ENCODE peak calls at places on chromosomes 2 and 18, in ten cellular contexts. S, A, U, D, R, P, T, F, H and I are unnamed samples.

GRCh38 chr2:167689444-167689843 is 558.0 kb downstream of the STK39 start:
- DNase-seq in U (no peak), P (no peak), A (no peak), R (no peak), S (no peak), F (no peak), T (no peak), D (no peak), H (no peak), I (no peak)

GRCh38 chr2:9703701-9704221 is 73.0 kb upstream of the YWHAQ start:
- DNase-seq in R (no peak), U (peak; percentile 29), F (peak; percentile 62), D (peak; percentile 30), S (no peak), A (peak; percentile 97), P (no peak), T (no peak), H (no peak), I (no peak)

GRCh38 chr2:50746526-50746925 is 285.4 kb downstream of the NRXN1 start:
- DNase-seq in R (no peak), T (no peak), D (no peak), A (no peak), H (peak; percentile 9), P (peak; percentile 2), S (no peak), F (peak; percentile 42), U (no peak), I (no peak)

GRCh38 chr18:62720048-62720447 is 4.7 kb downstream of the PHLPP1 start:
- DNase-seq in R (no peak), D (no peak), U (no peak), A (no peak), S (no peak), T (no peak), P (no peak), H (no peak), F (no peak), I (no peak)

GRCh38 chr18:53567935-53568574 is 656.4 kb downstream of the MBD2 start:
- DNase-seq in U (peak; percentile 1), T (no peak), R (no peak), P (no peak), A (no peak), H (no peak), S (no peak), F (peak; percentile 6), D (no peak), I (peak; percentile 5)

GRCh38 chr2:38092196-38092902 is 16.4 kb upstream of the CYP1B1 start:
- DNase-seq in U (no peak), R (no peak), H (no peak), P (no peak), D (no peak), F (peak; percentile 68), T (no peak), A (peak; percentile 88), S (no peak), I (no peak)

GRCh38 chr2:1286929-1287328 is 126.3 kb upstream of the TPO start:
- DNase-seq in F (no peak), H (no peak), D (no peak), A (no peak), T (no peak), P (no peak), R (no peak), U (no peak), S (no peak), I (no peak)

GRCh38 chr18:9495465-9495864 is 20.2 kb downstream of the RALBP1 start:
- DNase-seq in R (no peak), A (no peak), T (no peak), U (no peak), D (no peak), S (no peak), F (no peak), H (no peak), P (no peak), I (no peak)

GRCh38 chr2:137987011-137987410 is 22.7 kb downstream of the HNMT start:
- DNase-seq in R (no peak), P (no peak), F (no peak), U (no peak), A (no peak), S (no peak), H (no peak), T (no peak), D (no peak), I (no peak)

GRCh38 chr18:10518595-10519273 is 7.1 kb upstream of the NAPG start:
- DNase-seq in P (no peak), D (peak; percentile 35), T (peak; percentile 78), A (no peak), U (no peak), S (no peak), F (no peak), H (peak; percentile 43), R (no peak), I (no peak)

GRCh38 chr18:58213445-58213844 is 169.4 kb downstream of the NEDD4L start:
- DNase-seq in D (no peak), T (no peak), F (peak; percentile 96), R (no peak), A (peak; percentile 81), S (no peak), H (no peak), P (no peak), U (peak; percentile 73), I (no peak)

GRCh38 chr18:76459687-76460350 is 35.2 kb downstream of the ZNF516 start:
- DNase-seq in A (peak; percentile 78), D (peak; percentile 61), R (no peak), H (peak; percentile 78), S (no peak), T (no peak), U (peak; percentile 98), F (peak; percentile 100), P (peak; percentile 69), I (no peak)

GRCh38 chr2:133967326-133967725 is 286.5 kb upstream of the MGAT5 start:
- DNase-seq in R (no peak), U (no peak), F (no peak), T (no peak), H (no peak), A (no peak), D (no peak), S (no peak), P (no peak), I (no peak)

GRCh38 chr2:15069149-15069548 is 436.6 kb downstream of the LRATD1 start:
- DNase-seq in F (peak; percentile 79), A (no peak), P (no peak), U (no peak), T (no peak), D (no peak), H (no peak), S (no peak), R (no peak), I (no peak)

GRCh38 chr2:96951125-96951654 is 35.2 kb downstream of the FAM178B start:
- DNase-seq in S (no peak), P (peak; percentile 70), R (peak; percentile 68), U (no peak), A (peak; percentile 57), D (peak; percentile 78), T (peak; percentile 84), H (peak; percentile 84), F (peak; percentile 21), I (peak; percentile 53)

GRCh38 chr18:75160315-75160714 is 48.6 kb downstream of the PTGR3 start:
- DNase-seq in A (no peak), R (no peak), S (no peak), H (no peak), U (no peak), F (no peak), T (no peak), D (no peak), P (no peak), I (no peak)
- H3K4me3 ChIP-seq in A (no peak overlapping the region), R (no peak overlapping the region), S (no peak overlapping the region), H (no peak overlapping the region), U (no peak overlapping the region), F (no peak overlapping the region), T (no peak overlapping the region), D (peak overlapping the region; percentile 12), P (no peak overlapping the region), I (no peak overlapping the region)

GRCh38 chr18:59268722-59269562 is 4.3 kb downstream of the RAX start:
- DNase-seq in S (no peak), D (no peak), F (no peak), P (peak; percentile 23), R (no peak), H (peak; percentile 23), T (no peak), A (no peak), U (no peak), I (peak; percentile 60)

GRCh38 chr18:59266459-59266858 is 6.8 kb downstream of the RAX start:
- DNase-seq in D (no peak), P (no peak), A (no peak), T (no peak), U (no peak), S (no peak), H (no peak), R (no peak), F (no peak), I (no peak)

GRCh38 chr18:59266876-59267510 is 6.3 kb downstream of the RAX start:
- DNase-seq in R (no peak), U (no peak), S (no peak), D (no peak), H (no peak), F (no peak), P (no peak), A (no peak), T (no peak), I (no peak)

GRCh38 chr18:59268127-59268721 is 5.0 kb downstream of the RAX start:
- DNase-seq in U (no peak), P (no peak), R (no peak), T (no peak), S (no peak), H (no peak), A (no peak), D (no peak), F (no peak), I (no peak)

GRCh38 chr18:59267511-59268126 is 5.6 kb downstream of the RAX start:
- DNase-seq in D (no peak), S (no peak), T (no peak), R (no peak), P (no peak), F (no peak), A (no peak), U (no peak), H (no peak), I (no peak)
- TF ChIP-seq CTCF in D (no peak), S (no peak), T (no peak), R (no peak), P (no peak), F (no peak), A (no peak), U (no peak), H (no peak), I (no peak)

GRCh38 chr18:70827632-70828031 is 538.8 kb downstream of the SOCS6 start:
- DNase-seq in D (no peak), A (no peak), R (no peak), F (no peak), P (no peak), T (no peak), U (no peak), S (no peak), H (no peak), I (no peak)
- H3K27me3 ChIP-seq in D (no peaks in the 10 kb centered on the region), A (no peaks in the 10 kb centered on the region), R (no peaks in the 10 kb centered on the region), F (no peaks in the 10 kb centered on the region), P (no peaks in the 10 kb centered on the region), T (no peaks in the 10 kb centered on the region), U (no peaks in the 10 kb centered on the region), S (no peaks in the 10 kb centered on the region), H (no peaks in the 10 kb centered on the region), I (no peaks in the 10 kb centered on the region)

DNA sequence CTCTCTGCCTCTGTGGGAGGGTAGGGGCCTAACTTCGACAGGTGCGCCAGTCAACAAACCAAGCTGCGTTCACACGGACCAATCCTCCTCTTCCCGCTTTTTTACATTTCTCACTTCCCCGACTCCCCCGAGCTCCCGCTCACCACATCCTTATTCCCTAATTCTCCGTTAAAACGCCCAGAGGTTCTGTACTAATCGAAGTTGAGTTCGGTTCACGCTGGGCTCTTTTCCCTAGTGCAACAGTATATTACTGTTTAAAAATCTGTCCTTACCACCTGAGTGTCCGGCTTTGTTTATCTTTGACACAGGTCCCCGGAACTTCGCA is 499 bp downstream of the POLR2D start:
- DNase-seq in A (no peak), P (no peak), S (no peak), T (peak; percentile 33), U (no peak), H (no peak), F (no peak), D (no peak), R (no peak), I (no peak)
- H3K4me3 ChIP-seq in A (peak overlapping the region; percentile 99), P (peak overlapping the region; percentile 55), S (peak overlapping the region; percentile 95), T (peak overlapping the region; percentile 79), U (peak overlapping the region; percentile 92), H (peak overlapping the region; percentile 93), F (peak overlapping the region; percentile 91), D (peak overlapping the region; percentile 70), R (peak overlapping the region; percentile 94), I (peak overlapping the region; percentile 99)